ENCODE peak calls at places on chromosomes 16 and 17, in eight cellular contexts. R is lung, E is IMR-90, T is NCI-H2171, D is GM13977, I is NCI-H2081, O is RCC 7860, Q is hepatic stellate cell. S is an unnamed sample.

GRCh38 chr17:30238387-30239088 is 3.0 kb upstream of the SLC6A4 start:
- DNase-seq in O (no peak), I (no peak), T (no peak), E (no peak), R (no peak), Q (no peak), D (no peak), S (no peak)

GRCh38 chr17:49996495-49997255 is 1.7 kb upstream of the DLX3 start:
- DNase-seq in I (peak), D (peak), R (peak), T (peak), E (peak), Q (peak), O (no peak), S (no peak)

GRCh38 chr16:23847938-23848337 is 12.2 kb downstream of the PRKCB start:
- DNase-seq in I (no peak), E (no peak), D (no peak), O (no peak), R (no peak), T (no peak), Q (no peak), S (no peak)

GRCh38 chr16:66961065-66961744 is at the start of gene CES3:
- DNase-seq in O (peak), I (peak), D (peak), E (peak), T (no peak), Q (peak), R (peak), S (no peak)

GRCh38 chr16:85005278-85006069 is 5.9 kb downstream of the ZDHHC7 start:
- DNase-seq in I (no peak), O (peak), R (no peak), Q (no peak), T (no peak), D (no peak), E (peak), S (no peak)

GRCh38 chr17:8117980-8118768 is at the start of gene ALOXE3:
- DNase-seq in D (no peak), T (no peak), O (peak), E (peak), Q (peak), R (no peak), I (no peak), S (no peak)

GRCh38 chr17:14307560-14308024 is 6.7 kb downstream of the HS3ST3B1 start:
- DNase-seq in T (no peak), O (no peak), R (no peak), I (no peak), E (peak), Q (peak), D (no peak), S (no peak)

GRCh38 chr17:46962374-46962790 is 16.7 kb downstream of the RPRML start:
- DNase-seq in Q (peak), R (no peak), E (peak), D (no peak), T (no peak), O (no peak), I (no peak), S (no peak)

GRCh38 chr17:10292057-10292931 is 80.5 kb downstream of the MYH13 start:
- DNase-seq in Q (no peak), T (no peak), I (no peak), D (peak), O (no peak), E (peak), R (no peak), S (no peak)

GRCh38 chr16:27847030-27847550 is 216.4 kb downstream of the GSG1L start:
- DNase-seq in D (no peak), R (no peak), E (no peak), T (no peak), I (no peak), Q (no peak), O (peak), S (no peak)

GRCh38 chr16:53780051-53780450 is 76.1 kb downstream of the FTO start:
- DNase-seq in E (no peak), I (no peak), R (no peak), O (no peak), Q (no peak), D (no peak), T (no peak), S (no peak)

GRCh38 chr17:47413872-47414271 is 90.1 kb downstream of the EFCAB13 start:
- DNase-seq in E (peak), O (no peak), T (no peak), Q (peak), D (no peak), I (no peak), R (no peak), S (no peak)

GRCh38 chr17:41907633-41908539 is 10.9 kb downstream of the ACLY start:
- DNase-seq in R (no peak), E (peak), D (no peak), O (peak), Q (no peak), T (no peak), I (no peak), S (no peak)

GRCh38 chr16:84044108-84044488 is 1.5 kb upstream of the SLC38A8 start:
- DNase-seq in T (no peak), E (peak), R (no peak), I (no peak), Q (peak), O (peak), D (no peak), S (no peak)

S was measured in brain pericyte.